ENCODE peak calls at places on chromosomes 3 and 15, in seven cellular contexts. J is CD4-positive, alpha-beta T cell; V is endothelial cell of umbilical vein; L is OCI-LY7; Y is RPMI8226; T is midbrain; W is H7. S is an unnamed sample.

GRCh38 chr15:81296673-81297072 is 27.3 kb downstream of the STARD5 start:
- DNase-seq in T (peak), J (peak), Y (peak), V (peak), L (peak), W (no peak), S (peak)

GRCh38 chr3:196143708-196144382 is 62.0 kb upstream of the TFRC start:
- DNase-seq in J (no peak), T (no peak), W (no peak), L (no peak), V (no peak), Y (no peak), S (no peak)

GRCh38 chr3:179416681-179417080 is 34.6 kb downstream of the GNB4 start:
- DNase-seq in W (no peak), T (no peak), L (no peak), V (no peak), J (no peak), Y (no peak), S (no peak)

GRCh38 chr3:186929186-186929585 is 1.1 kb upstream of the ST6GAL1 start:
- DNase-seq in V (peak), W (no peak), Y (no peak), L (no peak), T (no peak), J (no peak), S (no peak)

GRCh38 chr3:179513867-179514266 is 48.9 kb upstream of the ACTL6A start:
- DNase-seq in L (no peak), T (no peak), J (no peak), V (no peak), W (no peak), Y (no peak), S (no peak)

GRCh38 chr3:144259267-144259666 is 287.6 kb downstream of the DIPK2A start:
- DNase-seq in V (no peak), T (no peak), L (no peak), W (no peak), Y (no peak), J (no peak), S (peak)

GRCh38 chr3:135694142-135694541 is 271.4 kb upstream of the PPP2R3A start:
- DNase-seq in V (no peak), L (no peak), W (no peak), J (no peak), Y (no peak), T (no peak), S (no peak)

GRCh38 chr3:124860599-124860998 is 26.6 kb downstream of the ITGB5 start:
- DNase-seq in Y (no peak), L (no peak), J (no peak), V (peak), W (no peak), T (no peak), S (peak)

GRCh38 chr15:68298882-68299381 is 21.4 kb downstream of the FEM1B start:
- DNase-seq in V (no peak), J (no peak), W (no peak), Y (peak), T (peak), L (peak), S (peak)

GRCh38 chr3:129723558-129724324 is 117.3 kb upstream of the PLXND1 start:
- DNase-seq in T (peak), Y (no peak), L (no peak), W (no peak), J (no peak), V (peak), S (peak)

GRCh38 chr3:35044185-35044584 is 595.1 kb upstream of the ARPP21 start:
- DNase-seq in T (no peak), V (no peak), W (no peak), J (no peak), L (no peak), Y (no peak), S (no peak)

GRCh38 chr3:2940062-2940461 is 170.1 kb downstream of the IL5RA start:
- DNase-seq in W (no peak), V (no peak), J (no peak), T (no peak), Y (no peak), L (no peak), S (no peak)

GRCh38 chr3:68973635-68974034 is 39.8 kb downstream of the EOGT start:
- DNase-seq in L (no peak), J (no peak), W (peak), T (no peak), V (no peak), Y (peak), S (no peak)

GRCh38 chr15:70171224-70171886 is 73.6 kb upstream of the TLE3 start:
- DNase-seq in T (no peak), W (no peak), L (no peak), Y (no peak), V (no peak), J (no peak), S (no peak)

GRCh38 chr3:52535411-52536111 is 844 bp upstream of the UQCC5 start:
- DNase-seq in Y (no peak), L (no peak), T (no peak), V (no peak), J (no peak), W (peak), S (no peak)

GRCh38 chr3:177968891-177969290 is 567.3 kb upstream of the KCNMB2 start:
- DNase-seq in Y (no peak), J (no peak), L (no peak), T (no peak), V (no peak), W (no peak), S (no peak)

GRCh38 chr3:107458871-107459270 is 63.9 kb upstream of the BBX start:
- DNase-seq in W (no peak), V (no peak), L (no peak), J (no peak), Y (no peak), T (no peak), S (no peak)

S was measured in mesenchymal stem cell.